ENCODE peak calls at places on chromosomes 1 and 21, in ten cellular contexts. B is AG04450, C is upper lobe of left lung, L is A673, P is SK-N-SH, I is uterus, R is OCI-LY7, J is stomach, U is cardiac muscle cell, E is heart left ventricle. H is an unnamed sample.

GRCh38 chr1:200194477-200194876 is 167.0 kb downstream of the NR5A2 start:
- DNase-seq in B (no peak), C (no peak), L (no peak), R (no peak), U (no peak), I (no peak), J (no peak), P (no peak), E (no peak), H (no peak)

GRCh38 chr21:22536511-22536910 is 1538.3 kb downstream of the NCAM2 start:
- DNase-seq in P (no peak), C (no peak), U (peak; percentile 23), E (no peak), B (no peak), J (no peak), L (peak; percentile 68), R (no peak), I (no peak), H (no peak)

GRCh38 chr1:183281039-183281438 is 95.0 kb downstream of the LAMC2 start:
- DNase-seq in I (peak; percentile 44), B (no peak), J (peak; percentile 29), P (no peak), U (peak; percentile 95), R (no peak), E (no peak), L (peak; percentile 54), C (no peak), H (peak; percentile 82)

GRCh38 chr21:29025328-29025713 is 853 bp downstream of the USP16 start:
- DNase-seq in P (no peak), U (peak; percentile 15), J (no peak), I (no peak), R (no peak), E (no peak), C (no peak), B (no peak), L (no peak), H (no peak)

GRCh38 chr1:27527857-27528700 is 38.1 kb upstream of the WASF2 start:
- DNase-seq in R (peak; percentile 75), U (peak; percentile 24), B (no peak), L (no peak), P (peak; percentile 79), I (peak; percentile 66), J (peak; percentile 67), C (peak; percentile 93), E (no peak), H (no peak)

GRCh38 chr1:36175137-36176095 is 19.5 kb downstream of the MAP7D1 start:
- DNase-seq in C (no peak), I (no peak), R (peak; percentile 68), L (no peak), J (peak; percentile 35), P (no peak), U (peak; percentile 62), B (no peak), E (peak; percentile 66), H (peak; percentile 49)

GRCh38 chr1:173367136-173367535 is 110.0 kb upstream of the PRDX6 start:
- DNase-seq in P (no peak), U (no peak), R (no peak), E (no peak), C (no peak), I (no peak), L (no peak), J (no peak), B (no peak), H (no peak)

GRCh38 chr1:10424034-10424433 is 6.2 kb upstream of the CENPS start:
- DNase-seq in I (no peak), E (no peak), R (no peak), J (no peak), L (no peak), U (peak; percentile 61), B (no peak), P (peak; percentile 44), C (peak; percentile 37), H (peak; percentile 66)

GRCh38 chr1:176206006-176206960 is 803 bp downstream of the COP1 start:
- DNase-seq in L (peak; percentile 64), P (peak; percentile 63), B (no peak), R (peak; percentile 62), E (no peak), J (peak; percentile 40), C (peak; percentile 91), U (peak; percentile 46), I (no peak), H (peak; percentile 60)

GRCh38 chr21:25934771-25935224 is 200.0 kb downstream of the GABPA start:
- DNase-seq in J (peak; percentile 75), U (peak; percentile 92), E (peak; percentile 68), C (no peak), R (no peak), B (peak; percentile 86), P (no peak), L (no peak), I (peak; percentile 80), H (peak; percentile 97)
- H3K27ac ChIP-seq in J (peak overlapping the region; percentile 85), U (no peak overlapping the region), E (peak overlapping the region; percentile 54), C (peak overlapping the region; percentile 54), R (no peak overlapping the region), B (peak overlapping the region; percentile 90), P (no peak overlapping the region), L (no peak overlapping the region), I (peak overlapping the region; percentile 61), H (peak overlapping the region; percentile 73)

GRCh38 chr1:167077128-167077867 is 12.9 kb downstream of the GPA33 start:
- DNase-seq in J (no peak), P (no peak), I (no peak), C (no peak), L (no peak), B (no peak), E (no peak), U (no peak), R (no peak), H (no peak)
- TF ChIP-seq CTCF in J (no peak), P (no peak), I (no peak), C (no peak), L (no peak), B (no peak), E (no peak), U (no peak), R (no peak), H (no peak)

GRCh38 chr1:8381618-8382017 is 63.7 kb downstream of the SLC45A1 start:
- DNase-seq in I (peak; percentile 56), B (no peak), P (no peak), C (no peak), U (no peak), E (no peak), J (no peak), L (no peak), R (no peak), H (no peak)

GRCh38 chr1:8384088-8384487 is 66.2 kb downstream of the SLC45A1 start:
- DNase-seq in E (no peak), U (no peak), L (no peak), R (no peak), P (no peak), J (no peak), I (peak; percentile 9), C (no peak), B (no peak), H (no peak)

GRCh38 chr1:8384577-8384976 is 66.7 kb downstream of the SLC45A1 start:
- DNase-seq in R (no peak), L (no peak), I (peak; percentile 2), B (no peak), J (no peak), P (no peak), U (no peak), E (no peak), C (no peak), H (peak; percentile 32)

GRCh38 chr1:8382051-8382505 is 64.2 kb downstream of the SLC45A1 start:
- DNase-seq in U (peak; percentile 46), P (no peak), I (peak; percentile 12), E (no peak), R (no peak), B (no peak), J (no peak), L (peak; percentile 47), C (no peak), H (peak; percentile 61)

GRCh38 chr1:8382608-8383525 is 65.0 kb downstream of the SLC45A1 start:
- DNase-seq in C (no peak), U (no peak), R (no peak), E (no peak), L (no peak), I (peak; percentile 17), B (no peak), J (no peak), P (no peak), H (no peak)
- H3K27ac ChIP-seq in C (no peak overlapping the region), U (peak overlapping the region; percentile 69), R (peak overlapping the region; percentile 36), E (peak overlapping the region; percentile 91), L (no peak overlapping the region), I (peak overlapping the region; percentile 67), B (no peak overlapping the region), J (peak overlapping the region; percentile 60), P (no peak overlapping the region), H (no peak overlapping the region)

GRCh38 chr1:71589005-71589404 is 508.2 kb upstream of the ZRANB2 start:
- DNase-seq in J (no peak), E (no peak), I (no peak), C (no peak), R (no peak), B (no peak), L (no peak), U (no peak), P (no peak), H (no peak)

GRCh38 chr1:71592646-71593274 is 511.9 kb upstream of the ZRANB2 start:
- DNase-seq in L (no peak), P (no peak), B (no peak), J (no peak), U (peak; percentile 8), E (no peak), I (no peak), C (no peak), R (no peak), H (no peak)

GRCh38 chr1:71587961-71588360 is 507.1 kb upstream of the ZRANB2 start:
- DNase-seq in I (no peak), U (peak; percentile 25), L (peak; percentile 56), B (peak; percentile 4), J (no peak), P (no peak), E (no peak), C (no peak), R (no peak), H (peak; percentile 57)

GRCh38 chr1:71593523-71593922 is 512.7 kb upstream of the ZRANB2 start:
- DNase-seq in R (peak; percentile 1), L (peak; percentile 58), I (no peak), E (no peak), J (no peak), U (peak; percentile 1), B (no peak), P (no peak), C (no peak), H (peak; percentile 11)
- TF ChIP-seq CTCF in R (peak; percentile 39), L (peak; percentile 64), I (no peak), E (no peak), J (no peak), U (no peak), B (peak; percentile 42), P (no peak), C (no peak), H (no peak)

DNA sequence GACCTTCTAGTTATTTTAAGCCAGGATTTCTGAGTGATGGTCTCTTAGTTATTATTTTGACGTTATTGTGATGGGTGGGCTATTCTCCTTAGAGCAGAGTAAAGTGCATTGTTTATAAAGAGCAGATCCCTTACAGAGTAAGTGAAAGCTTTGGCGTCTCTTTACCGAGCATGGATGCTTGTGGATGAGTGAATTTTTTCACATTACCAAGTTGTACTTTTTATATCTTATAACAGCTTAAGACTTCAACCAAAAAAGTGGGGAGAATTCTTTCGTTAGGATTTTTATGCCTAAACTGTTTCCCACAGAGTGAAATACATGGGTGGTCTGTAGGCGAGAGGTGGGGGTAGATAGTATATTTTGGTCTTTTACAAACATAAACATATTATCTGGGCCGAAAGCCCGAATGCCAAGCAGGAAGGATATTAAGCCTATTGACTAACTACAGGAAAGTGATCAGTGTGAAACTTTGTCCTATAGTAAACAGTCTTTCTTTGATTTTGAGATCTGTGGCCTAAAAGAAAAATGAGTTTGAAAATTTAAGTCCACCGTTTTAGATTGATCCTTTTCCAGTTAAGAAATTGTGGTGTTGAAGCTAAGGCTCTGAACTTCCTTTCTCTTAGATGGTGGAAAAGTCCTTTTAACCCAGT is 279.0 kb upstream of the C1orf105 start:
- DNase-seq in E (no peak), J (no peak), R (no peak), P (no peak), L (no peak), B (no peak), I (no peak), U (no peak), C (no peak), H (no peak)
- H3K27ac ChIP-seq in E (peak overlapping the region; percentile 70), J (peak overlapping the region; percentile 87), R (no peak overlapping the region), P (peak overlapping the region; percentile 97), L (peak overlapping the region; percentile 93), B (no peak overlapping the region), I (peak overlapping the region; percentile 91), U (no peak overlapping the region), C (peak overlapping the region; percentile 61), H (peak overlapping the region; percentile 24)